ENCODE peak calls at places on chromosomes 7 and 10, in five cellular contexts. One of them, this sample, is unnamed.

GRCh38 chr7:133807610-133808543 is 319.3 kb upstream of the LRGUK start:
- DNase-seq in colonic mucosa: no peak
- DNase-seq in vagina: no peak
- DNase-seq in AG04450: no peak
- DNase-seq in suprapubic skin: no peak
- DNase-seq in this sample: no peak

GRCh38 chr7:51300762-51301674 is 15.6 kb downstream of the COBL start:
- DNase-seq in colonic mucosa: peak; percentile 14
- DNase-seq in suprapubic skin: no peak
- DNase-seq in AG04450: no peak
- DNase-seq in vagina: no peak
- DNase-seq in this sample: no peak

GRCh38 chr10:24652381-24652957 is 71.2 kb downstream of the ARHGAP21 start:
- DNase-seq in AG04450: no peak
- DNase-seq in colonic mucosa: no peak
- DNase-seq in suprapubic skin: no peak
- DNase-seq in vagina: no peak
- DNase-seq in this sample: no peak

GRCh38 chr10:77229704-77230103 is 407.9 kb downstream of the KCNMA1 start:
- DNase-seq in colonic mucosa: no peak
- DNase-seq in suprapubic skin: no peak
- DNase-seq in AG04450: no peak
- DNase-seq in vagina: no peak
- DNase-seq in this sample: no peak

GRCh38 chr7:77265666-77266065 is 66.0 kb upstream of the FGL2 start:
- DNase-seq in colonic mucosa: no peak
- DNase-seq in AG04450: no peak
- DNase-seq in vagina: no peak
- DNase-seq in suprapubic skin: no peak
- DNase-seq in this sample: no peak

GRCh38 chr7:36192050-36192824 is 39.2 kb downstream of the EEPD1 start:
- DNase-seq in AG04450: peak; percentile 85
- DNase-seq in colonic mucosa: no peak
- DNase-seq in suprapubic skin: no peak
- DNase-seq in vagina: no peak
- DNase-seq in this sample: no peak

GRCh38 chr7:155516466-155516865 is 29.9 kb downstream of the CNPY1 start:
- DNase-seq in colonic mucosa: no peak
- DNase-seq in suprapubic skin: no peak
- DNase-seq in AG04450: no peak
- DNase-seq in vagina: no peak
- DNase-seq in this sample: no peak

GRCh38 chr10:50431118-50431517 is 179.8 kb upstream of the ASAH2 start:
- DNase-seq in suprapubic skin: no peak
- DNase-seq in AG04450: no peak
- DNase-seq in vagina: no peak
- DNase-seq in colonic mucosa: no peak
- DNase-seq in this sample: no peak

GRCh38 chr7:39810204-39810642 is 139.8 kb upstream of the CDK13 start:
- DNase-seq in AG04450: no peak
- DNase-seq in colonic mucosa: no peak
- DNase-seq in suprapubic skin: no peak
- DNase-seq in vagina: no peak
- DNase-seq in this sample: no peak

GRCh38 chr10:115503546-115503945 is 410.4 kb downstream of the ATRNL1 start:
- DNase-seq in AG04450: no peak
- DNase-seq in suprapubic skin: no peak
- DNase-seq in vagina: no peak
- DNase-seq in colonic mucosa: no peak
- DNase-seq in this sample: no peak

GRCh38 chr7:101436857-101437576 is 74.3 kb downstream of the COL26A1 start:
- DNase-seq in AG04450: no peak
- DNase-seq in suprapubic skin: no peak
- DNase-seq in vagina: no peak
- DNase-seq in colonic mucosa: peak; percentile 47
- DNase-seq in this sample: no peak

GRCh38 chr7:70614237-70614984 is 517.5 kb upstream of the GALNT17 start:
- DNase-seq in vagina: no peak
- DNase-seq in colonic mucosa: peak; percentile 38
- DNase-seq in AG04450: no peak
- DNase-seq in suprapubic skin: peak; percentile 71
- DNase-seq in this sample: peak; percentile 64

GRCh38 chr10:104307576-104308438 is 30.5 kb downstream of the ITPRIP start:
- DNase-seq in colonic mucosa: no peak
- DNase-seq in AG04450: no peak
- DNase-seq in suprapubic skin: no peak
- DNase-seq in vagina: no peak
- DNase-seq in this sample: no peak

GRCh38 chr7:157430721-157431120 is 93.9 kb downstream of the DNAJB6 start:
- DNase-seq in AG04450: no peak
- DNase-seq in vagina: no peak
- DNase-seq in suprapubic skin: peak; percentile 48
- DNase-seq in colonic mucosa: no peak
- DNase-seq in this sample: no peak

GRCh38 chr10:116001976-116002375 is 271.0 kb downstream of the GFRA1 start:
- DNase-seq in vagina: no peak
- DNase-seq in suprapubic skin: no peak
- DNase-seq in AG04450: no peak
- DNase-seq in colonic mucosa: no peak
- DNase-seq in this sample: no peak

DNA sequence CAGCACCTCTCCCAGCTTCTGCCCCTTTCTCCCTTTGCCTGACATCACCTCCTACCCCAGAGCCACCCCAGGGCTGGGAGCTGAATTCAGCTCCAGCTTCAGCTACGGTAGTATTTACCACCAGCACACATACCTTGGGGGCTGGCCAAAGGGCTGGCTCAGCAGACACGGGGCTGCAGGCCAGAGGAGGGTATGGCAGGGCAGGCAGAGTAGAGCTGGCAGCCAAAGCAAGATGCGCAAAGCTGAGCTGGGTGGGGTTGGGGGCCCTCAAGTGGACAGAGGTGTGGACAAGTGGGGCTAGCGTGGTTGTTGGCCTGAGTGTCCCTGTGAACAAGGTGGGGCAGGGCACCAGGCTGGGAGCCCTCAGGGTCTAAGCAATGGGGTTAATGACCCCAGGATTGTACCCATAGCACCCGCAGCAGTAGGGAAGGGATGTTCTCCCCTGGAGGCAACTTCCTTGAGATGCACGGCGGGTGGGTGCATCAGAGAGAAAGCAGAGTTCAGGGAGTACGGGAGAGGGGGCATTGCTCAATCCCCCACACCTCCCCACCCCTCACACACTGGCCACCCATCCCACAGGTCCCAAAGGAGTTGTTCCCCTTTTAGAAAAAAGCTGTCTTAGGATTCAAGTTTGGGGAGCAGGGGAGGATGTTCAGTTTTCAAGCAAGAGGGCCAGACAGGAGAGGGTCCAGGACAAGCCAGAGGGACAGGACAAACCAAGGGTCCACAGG is 8.0 kb downstream of the VSIR start:
- DNase-seq in vagina: no peak
- DNase-seq in AG04450: no peak
- DNase-seq in suprapubic skin: no peak
- DNase-seq in colonic mucosa: no peak
- DNase-seq in this sample: no peak
- H3K27ac ChIP-seq in vagina: peak overlapping the region; percentile 99
- H3K27ac ChIP-seq in AG04450: no peak overlapping the region
- H3K27ac ChIP-seq in suprapubic skin: peak overlapping the region; percentile 86
- H3K27ac ChIP-seq in colonic mucosa: no peak overlapping the region
- H3K27ac ChIP-seq in this sample: peak overlapping the region; percentile 96

GRCh38 chr7:82164813-82165212 is 278.8 kb downstream of the CACNA2D1 start:
- DNase-seq in vagina: no peak
- DNase-seq in suprapubic skin: no peak
- DNase-seq in AG04450: peak; percentile 46
- DNase-seq in colonic mucosa: peak; percentile 20
- DNase-seq in this sample: peak; percentile 44
- TF ChIP-seq CTCF in vagina: no peak
- TF ChIP-seq CTCF in suprapubic skin: no peak
- TF ChIP-seq CTCF in AG04450: peak; percentile 21
- TF ChIP-seq CTCF in colonic mucosa: no peak
- TF ChIP-seq CTCF in this sample: no peak

GRCh38 chr7:30502470-30503251 is 2.0 kb downstream of the GGCT start:
- DNase-seq in AG04450: no peak
- DNase-seq in suprapubic skin: no peak
- DNase-seq in colonic mucosa: no peak
- DNase-seq in vagina: no peak
- DNase-seq in this sample: no peak

GRCh38 chr7:30503273-30504212 is 1.1 kb downstream of the GGCT start:
- DNase-seq in vagina: no peak
- DNase-seq in colonic mucosa: no peak
- DNase-seq in suprapubic skin: no peak
- DNase-seq in AG04450: no peak
- DNase-seq in this sample: no peak

GRCh38 chr7:30505174-30505697 is 607 bp upstream of the GGCT start:
- DNase-seq in suprapubic skin: no peak
- DNase-seq in colonic mucosa: no peak
- DNase-seq in AG04450: no peak
- DNase-seq in vagina: no peak
- DNase-seq in this sample: no peak

GRCh38 chr7:30501264-30501663 is 3.4 kb downstream of the GGCT start:
- DNase-seq in AG04450: no peak
- DNase-seq in suprapubic skin: no peak
- DNase-seq in vagina: no peak
- DNase-seq in colonic mucosa: no peak
- DNase-seq in this sample: no peak

GRCh38 chr7:30504347-30505173 is at the start of gene GGCT:
- DNase-seq in suprapubic skin: peak; percentile 99
- DNase-seq in vagina: peak; percentile 99
- DNase-seq in AG04450: peak; percentile 93
- DNase-seq in colonic mucosa: peak; percentile 99
- DNase-seq in this sample: peak; percentile 99
- H3K27ac ChIP-seq in suprapubic skin: peak within 1 kb of the TSS; percentile 85
- H3K27ac ChIP-seq in vagina: peak within 1 kb of the TSS; percentile 87
- H3K27ac ChIP-seq in AG04450: peak within 1 kb of the TSS; percentile 57
- H3K27ac ChIP-seq in colonic mucosa: peak within 1 kb of the TSS; percentile 72
- H3K27ac ChIP-seq in this sample: peak within 1 kb of the TSS; percentile 81

GRCh38 chr10:32960022-32960421 is 2.0 kb upstream of the ITGB1 start:
- DNase-seq in AG04450: no peak
- DNase-seq in vagina: no peak
- DNase-seq in colonic mucosa: no peak
- DNase-seq in suprapubic skin: no peak
- DNase-seq in this sample: no peak

GRCh38 chr10:32961343-32961891 is 3.4 kb upstream of the ITGB1 start:
- DNase-seq in suprapubic skin: no peak
- DNase-seq in AG04450: no peak
- DNase-seq in colonic mucosa: no peak
- DNase-seq in vagina: no peak
- DNase-seq in this sample: no peak

GRCh38 chr10:32962541-32962940 is 4.5 kb upstream of the ITGB1 start:
- DNase-seq in suprapubic skin: no peak
- DNase-seq in colonic mucosa: no peak
- DNase-seq in AG04450: no peak
- DNase-seq in vagina: no peak
- DNase-seq in this sample: no peak

GRCh38 chr10:32963102-32963501 is 5.1 kb upstream of the ITGB1 start:
- DNase-seq in colonic mucosa: no peak
- DNase-seq in vagina: no peak
- DNase-seq in suprapubic skin: no peak
- DNase-seq in AG04450: peak; percentile 50
- DNase-seq in this sample: no peak

DNA sequence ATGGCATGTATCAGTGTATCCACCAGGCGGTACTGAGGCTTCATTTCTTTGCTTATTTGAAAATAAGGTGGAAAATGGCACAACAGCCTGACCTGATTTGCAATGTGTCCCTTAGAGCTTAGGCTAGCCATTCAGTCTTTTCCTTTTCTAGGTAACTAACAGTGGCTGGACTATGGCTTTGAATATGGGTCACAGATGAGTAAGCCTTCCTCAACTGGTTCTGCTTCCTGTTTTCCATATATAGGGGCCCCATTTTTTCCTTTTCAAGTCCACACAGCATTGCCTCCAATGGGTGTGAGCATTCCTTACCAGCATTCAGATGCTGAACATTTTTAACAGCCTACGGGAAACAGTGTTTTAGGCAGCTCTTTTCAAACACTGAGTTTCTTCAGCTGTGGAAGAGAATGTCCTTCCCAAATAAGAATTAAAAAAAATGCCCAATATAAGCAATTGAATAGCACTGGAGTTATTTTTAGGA is 3.9 kb upstream of the ITGB1 start:
- DNase-seq in AG04450: peak; percentile 73
- DNase-seq in suprapubic skin: no peak
- DNase-seq in colonic mucosa: no peak
- DNase-seq in vagina: no peak
- DNase-seq in this sample: no peak
- TF ChIP-seq CTCF in AG04450: peak; percentile 37
- TF ChIP-seq CTCF in suprapubic skin: no peak
- TF ChIP-seq CTCF in colonic mucosa: no peak
- TF ChIP-seq CTCF in vagina: no peak
- TF ChIP-seq CTCF in this sample: no peak